ENCODE peak calls at places on chromosomes 16 and 17, in four cellular contexts. One of them, this sample, is unnamed.

GRCh38 chr16:228151-228855 is 946 bp downstream of the LUC7L start:
- DNase-seq in fibroblast of pulmonary artery: peak
- DNase-seq in thyroid gland: no peak
- DNase-seq in A549: peak
- DNase-seq in this sample: no peak

GRCh38 chr16:7644171-7644570 is 311.5 kb downstream of the RBFOX1 start:
- DNase-seq in fibroblast of pulmonary artery: no peak
- DNase-seq in thyroid gland: no peak
- DNase-seq in A549: no peak
- DNase-seq in this sample: no peak

GRCh38 chr16:4081035-4081434 is 35.2 kb downstream of the ADCY9 start:
- DNase-seq in fibroblast of pulmonary artery: no peak
- DNase-seq in thyroid gland: peak
- DNase-seq in A549: no peak
- DNase-seq in this sample: no peak

GRCh38 chr16:76081936-76082335 is 195.3 kb upstream of the CNTNAP4 start:
- DNase-seq in A549: no peak
- DNase-seq in fibroblast of pulmonary artery: no peak
- DNase-seq in thyroid gland: no peak
- DNase-seq in this sample: no peak

GRCh38 chr16:19524356-19524865 is 669 bp downstream of the CCP110 start:
- DNase-seq in A549: no peak
- DNase-seq in thyroid gland: no peak
- DNase-seq in fibroblast of pulmonary artery: no peak
- DNase-seq in this sample: no peak

GRCh38 chr16:67207857-67208524 is 9.1 kb downstream of the ELMO3 start:
- DNase-seq in fibroblast of pulmonary artery: no peak
- DNase-seq in A549: peak
- DNase-seq in thyroid gland: no peak
- DNase-seq in this sample: peak

GRCh38 chr16:303760-304505 is 21.0 kb downstream of the PDIA2 start:
- DNase-seq in fibroblast of pulmonary artery: peak
- DNase-seq in A549: peak
- DNase-seq in thyroid gland: no peak
- DNase-seq in this sample: no peak

GRCh38 chr16:82506734-82507133 is 120.0 kb upstream of the CDH13 start:
- DNase-seq in fibroblast of pulmonary artery: no peak
- DNase-seq in A549: no peak
- DNase-seq in thyroid gland: peak
- DNase-seq in this sample: peak

GRCh38 chr17:66520986-66521385 is 218.6 kb downstream of the PRKCA start:
- DNase-seq in fibroblast of pulmonary artery: no peak
- DNase-seq in A549: no peak
- DNase-seq in thyroid gland: no peak
- DNase-seq in this sample: no peak

GRCh38 chr17:34622862-34623261 is 43.5 kb downstream of the TMEM132E start:
- DNase-seq in thyroid gland: no peak
- DNase-seq in A549: no peak
- DNase-seq in fibroblast of pulmonary artery: no peak
- DNase-seq in this sample: no peak

GRCh38 chr16:19559242-19559910 is 3.9 kb downstream of the VPS35L start:
- DNase-seq in thyroid gland: no peak
- DNase-seq in fibroblast of pulmonary artery: peak
- DNase-seq in A549: peak
- DNase-seq in this sample: peak

GRCh38 chr16:81593481-81593880 is 148.9 kb downstream of the CMIP start:
- DNase-seq in thyroid gland: no peak
- DNase-seq in fibroblast of pulmonary artery: no peak
- DNase-seq in A549: no peak
- DNase-seq in this sample: no peak

GRCh38 chr17:48470388-48471034 is 40.5 kb upstream of the SKAP1 start:
- DNase-seq in fibroblast of pulmonary artery: peak
- DNase-seq in thyroid gland: no peak
- DNase-seq in A549: peak
- DNase-seq in this sample: no peak
- TF ChIP-seq CTCF in fibroblast of pulmonary artery: peak
- TF ChIP-seq CTCF in thyroid gland: no peak
- TF ChIP-seq CTCF in A549: no peak
- TF ChIP-seq CTCF in this sample: no peak

GRCh38 chr17:77888242-77889134 is 70.0 kb upstream of the TNRC6C start:
- DNase-seq in fibroblast of pulmonary artery: no peak
- DNase-seq in thyroid gland: no peak
- DNase-seq in A549: no peak
- DNase-seq in this sample: no peak

GRCh38 chr17:77886387-77886728 is 72.1 kb upstream of the TNRC6C start:
- DNase-seq in A549: peak
- DNase-seq in fibroblast of pulmonary artery: no peak
- DNase-seq in thyroid gland: no peak
- DNase-seq in this sample: no peak

GRCh38 chr17:77885678-77886386 is 72.7 kb upstream of the TNRC6C start:
- DNase-seq in thyroid gland: no peak
- DNase-seq in fibroblast of pulmonary artery: no peak
- DNase-seq in A549: no peak
- DNase-seq in this sample: no peak

GRCh38 chr17:77887464-77888241 is 70.8 kb upstream of the TNRC6C start:
- DNase-seq in fibroblast of pulmonary artery: peak
- DNase-seq in A549: peak
- DNase-seq in thyroid gland: peak
- DNase-seq in this sample: no peak

DNA sequence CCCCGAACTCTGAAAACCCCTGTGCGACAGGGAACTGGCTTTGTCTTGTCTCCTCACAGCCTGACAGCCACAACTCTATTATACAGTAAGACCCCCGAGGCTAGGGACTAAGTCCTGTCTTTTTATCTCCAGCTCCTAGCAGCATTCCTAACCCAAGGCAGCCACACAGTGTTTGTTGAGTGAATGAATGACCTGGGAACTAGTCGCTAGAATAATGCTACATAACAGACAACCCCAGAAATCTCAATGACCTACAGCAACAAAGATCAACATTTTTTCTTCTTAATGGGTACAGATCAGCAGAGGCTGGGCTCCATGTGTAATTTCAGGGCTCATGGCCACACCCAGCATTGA is 71.4 kb upstream of the TNRC6C start:
- DNase-seq in thyroid gland: no peak
- DNase-seq in A549: no peak
- DNase-seq in fibroblast of pulmonary artery: no peak
- DNase-seq in this sample: no peak
- H3K4me3 ChIP-seq in thyroid gland: no peak
- H3K4me3 ChIP-seq in A549: peak
- H3K4me3 ChIP-seq in fibroblast of pulmonary artery: peak
- H3K4me3 ChIP-seq in this sample: peak

GRCh38 chr17:47085736-47086135 is 103.4 kb downstream of the CDC27 start:
- DNase-seq in fibroblast of pulmonary artery: no peak
- DNase-seq in thyroid gland: no peak
- DNase-seq in A549: no peak
- DNase-seq in this sample: no peak

DNA sequence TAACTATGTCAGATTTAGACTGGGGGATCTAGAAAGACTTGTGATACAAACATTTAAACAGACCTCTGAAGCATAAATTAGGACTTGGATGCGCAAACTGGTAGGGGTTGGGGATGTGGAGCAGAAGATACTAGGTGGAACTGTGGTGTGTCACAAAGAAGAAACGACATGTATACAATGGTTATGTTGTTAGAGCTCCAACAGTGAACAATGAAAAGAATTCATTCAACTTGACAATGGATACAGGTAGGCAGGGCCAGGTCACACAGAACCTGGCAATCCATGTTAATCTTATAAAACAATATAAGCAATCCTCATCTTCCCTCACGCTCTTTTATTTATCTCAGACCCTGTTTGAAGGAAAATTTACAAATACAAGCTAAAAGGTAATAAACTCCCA is 102.0 kb downstream of the CDC27 start:
- DNase-seq in thyroid gland: no peak
- DNase-seq in fibroblast of pulmonary artery: no peak
- DNase-seq in A549: no peak
- DNase-seq in this sample: no peak
- TF ChIP-seq CTCF in thyroid gland: no peak
- TF ChIP-seq CTCF in fibroblast of pulmonary artery: no peak
- TF ChIP-seq CTCF in A549: no peak
- TF ChIP-seq CTCF in this sample: no peak

GRCh38 chr17:306116-306515 is 46.5 kb downstream of the RPH3AL start:
- DNase-seq in fibroblast of pulmonary artery: no peak
- DNase-seq in thyroid gland: no peak
- DNase-seq in A549: no peak
- DNase-seq in this sample: no peak

GRCh38 chr17:306536-307294 is 45.9 kb downstream of the RPH3AL start:
- DNase-seq in fibroblast of pulmonary artery: no peak
- DNase-seq in thyroid gland: no peak
- DNase-seq in A549: no peak
- DNase-seq in this sample: no peak

GRCh38 chr17:305090-305976 is 47.3 kb downstream of the RPH3AL start:
- DNase-seq in thyroid gland: peak
- DNase-seq in A549: peak
- DNase-seq in fibroblast of pulmonary artery: no peak
- DNase-seq in this sample: no peak

GRCh38 chr17:307741-308507 is 44.7 kb downstream of the RPH3AL start:
- DNase-seq in fibroblast of pulmonary artery: no peak
- DNase-seq in A549: no peak
- DNase-seq in thyroid gland: no peak
- DNase-seq in this sample: no peak

DNA sequence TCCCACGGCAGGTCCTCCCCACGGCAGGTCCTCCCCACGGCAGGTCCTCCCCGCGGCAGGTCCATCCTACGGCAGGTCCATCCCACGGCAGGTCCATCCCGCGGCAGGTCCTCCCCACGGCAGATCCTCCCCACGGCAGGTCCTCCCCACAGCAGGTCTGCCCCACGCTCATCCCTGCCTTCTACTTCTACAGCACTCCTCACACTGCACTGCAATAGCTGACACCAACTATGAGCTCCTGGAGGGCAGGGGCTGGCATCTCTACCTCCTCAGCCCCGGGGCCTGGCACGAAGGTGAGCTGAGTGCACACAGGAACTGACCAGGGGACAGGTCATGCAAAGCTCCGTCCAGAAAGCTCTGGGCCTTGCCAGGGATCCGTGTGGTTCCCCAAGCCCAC is 45.3 kb downstream of the RPH3AL start:
- DNase-seq in thyroid gland: no peak
- DNase-seq in fibroblast of pulmonary artery: no peak
- DNase-seq in A549: no peak
- DNase-seq in this sample: no peak
- H3K4me3 ChIP-seq in thyroid gland: no peak
- H3K4me3 ChIP-seq in fibroblast of pulmonary artery: no peak
- H3K4me3 ChIP-seq in A549: no peak
- H3K4me3 ChIP-seq in this sample: no peak

GRCh38 chr17:1532836-1533602 is 16.6 kb upstream of the INPP5K start:
- DNase-seq in A549: peak
- DNase-seq in fibroblast of pulmonary artery: peak
- DNase-seq in thyroid gland: no peak
- DNase-seq in this sample: no peak
- TF ChIP-seq CTCF in A549: peak
- TF ChIP-seq CTCF in fibroblast of pulmonary artery: peak
- TF ChIP-seq CTCF in thyroid gland: no peak
- TF ChIP-seq CTCF in this sample: peak